ENCODE peak calls at places on chromosome 10, in seven cellular contexts. O is neuronal stem cell, L is IMR-90, V is H1, I is mesenchymal stem cell, S is H9, M is trophoblast cell. F is an unnamed sample.

GRCh38 chr10:30098624-30099023 is 39.2 kb upstream of the JCAD start:
- DNase-seq in O (no peak), L (peak; percentile 92), V (no peak), I (peak; percentile 24), S (no peak), M (peak; percentile 52), F (no peak)

GRCh38 chr10:106714734-106715368 is 449.7 kb downstream of the SORCS1 start:
- DNase-seq in O (no peak), L (no peak), V (no peak), I (no peak), S (no peak), M (no peak), F (no peak)

GRCh38 chr10:80699602-80700039 is 161.9 kb downstream of the SH2D4B start:
- DNase-seq in O (peak; percentile 84), L (peak; percentile 50), V (peak; percentile 73), I (peak; percentile 67), S (peak; percentile 93), M (peak; percentile 83), F (peak; percentile 92)

GRCh38 chr10:91974960-91975359 is 51.4 kb downstream of the BTAF1 start:
- DNase-seq in O (no peak), L (peak; percentile 80), V (no peak), I (peak; percentile 30), S (no peak), M (peak; percentile 46), F (no peak)

GRCh38 chr10:72066318-72067284 is 21.8 kb downstream of the SPOCK2 start:
- DNase-seq in O (no peak), L (no peak), V (no peak), I (no peak), S (no peak), M (no peak), F (no peak)

GRCh38 chr10:108307925-108308312 is 1143.4 kb upstream of the SORCS1 start:
- DNase-seq in O (no peak), L (no peak), V (no peak), I (no peak), S (no peak), M (no peak), F (no peak)

GRCh38 chr10:86197166-86197790 is 169.3 kb downstream of the GRID1 start:
- DNase-seq in O (no peak), L (no peak), V (no peak), I (no peak), S (no peak), M (no peak), F (no peak)

GRCh38 chr10:29960261-29960660 is 99.1 kb downstream of the JCAD start:
- DNase-seq in O (no peak), L (no peak), V (no peak), I (no peak), S (no peak), M (no peak), F (no peak)

DNA sequence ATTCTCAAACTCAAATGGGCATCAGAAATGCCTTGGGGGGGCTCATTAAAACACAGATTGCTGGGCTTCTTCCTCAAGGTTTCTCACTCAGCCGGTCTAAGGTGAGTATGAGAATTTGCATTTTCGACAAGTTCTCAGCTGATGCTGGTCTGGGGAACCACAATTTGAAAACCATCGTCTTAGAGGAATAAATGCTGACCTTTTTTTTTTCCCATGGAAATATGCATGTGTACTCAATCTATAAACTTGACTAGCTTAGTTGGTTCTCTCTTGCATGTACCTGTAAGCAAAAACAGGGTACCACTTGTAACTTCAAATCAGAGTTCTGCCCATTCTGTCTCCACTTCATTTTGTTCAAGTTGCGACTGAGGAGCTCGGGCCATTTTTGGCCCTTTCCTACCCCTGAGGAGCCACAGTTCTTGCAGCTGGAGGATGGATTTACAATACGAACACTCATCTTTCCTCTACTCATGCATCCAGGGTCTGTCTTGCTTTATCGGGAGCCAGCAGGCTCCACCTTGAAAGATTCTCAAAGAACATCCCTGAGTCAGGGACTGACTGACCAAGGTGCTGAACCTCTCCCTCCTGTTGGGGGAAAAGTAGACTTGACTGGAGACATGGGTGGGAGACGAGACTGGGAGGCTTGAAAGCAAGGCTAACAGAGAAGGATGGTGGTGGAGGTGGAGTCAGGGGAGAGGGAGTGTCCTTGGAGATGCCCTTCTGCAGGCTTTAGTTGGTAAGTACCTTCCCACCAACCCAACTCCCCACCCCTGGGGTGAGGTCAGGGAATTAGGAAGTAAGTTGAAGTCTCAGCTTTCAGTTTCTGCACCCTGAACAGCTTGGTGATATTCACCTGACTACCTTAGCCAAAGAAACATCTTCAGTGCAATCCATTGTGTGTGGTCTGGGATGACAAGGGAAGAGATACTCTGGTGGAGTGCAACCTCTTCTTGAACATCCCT is 3.7 kb upstream of the MAPK8 start:
- DNase-seq in O (no peak), L (no peak), V (no peak), I (no peak), S (no peak), M (no peak), F (no peak)
- H3K18ac ChIP-seq in O (no peak overlapping the region), L (no peak overlapping the region), V (no peak overlapping the region), I (no peak overlapping the region), S (no peak overlapping the region), M (no peak overlapping the region), F (no peak overlapping the region)

GRCh38 chr10:70811881-70812280 is 3.9 kb upstream of the SGPL1 start:
- DNase-seq in O (no peak), L (no peak), V (no peak), I (no peak), S (no peak), M (no peak), F (no peak)
- H3K18ac ChIP-seq in O (no peak overlapping the region), L (no peak overlapping the region), V (no peak overlapping the region), I (no peak overlapping the region), S (no peak overlapping the region), M (no peak overlapping the region), F (no peak overlapping the region)

GRCh38 chr10:58143944-58144343 is 123.8 kb downstream of the IPMK start:
- DNase-seq in O (no peak), L (no peak), V (no peak), I (no peak), S (no peak), M (no peak), F (no peak)
- H3K18ac ChIP-seq in O (no peak overlapping the region), L (no peak overlapping the region), V (no peak overlapping the region), I (no peak overlapping the region), S (no peak overlapping the region), M (no peak overlapping the region), F (no peak overlapping the region)

DNA sequence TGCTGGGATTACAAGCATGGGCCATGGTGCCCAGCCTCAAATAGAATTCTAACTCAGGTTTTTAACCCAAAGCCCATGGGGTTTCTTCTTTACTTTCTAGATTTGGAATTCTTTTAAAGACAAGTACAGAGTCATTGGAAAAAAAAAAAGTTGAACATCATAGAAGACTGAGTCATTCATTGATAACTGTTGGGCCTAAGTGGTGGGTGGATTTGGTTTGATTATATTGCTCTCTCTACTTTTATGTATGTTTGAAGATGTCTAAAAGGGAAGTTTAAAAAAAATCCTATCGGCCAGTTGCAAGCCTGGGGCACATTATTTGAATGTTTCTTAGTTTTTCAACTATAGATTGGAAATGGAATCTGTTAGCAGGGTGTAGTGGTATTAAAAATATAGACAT is 49.7 kb downstream of the INPP5F start:
- DNase-seq in O (no peak), L (peak; percentile 40), V (no peak), I (no peak), S (no peak), M (peak; percentile 25), F (no peak)
- H3K18ac ChIP-seq in O (no peak overlapping the region), L (no peak overlapping the region), V (no peak overlapping the region), I (no peak overlapping the region), S (no peak overlapping the region), M (no peak overlapping the region), F (no peak overlapping the region)

DNA sequence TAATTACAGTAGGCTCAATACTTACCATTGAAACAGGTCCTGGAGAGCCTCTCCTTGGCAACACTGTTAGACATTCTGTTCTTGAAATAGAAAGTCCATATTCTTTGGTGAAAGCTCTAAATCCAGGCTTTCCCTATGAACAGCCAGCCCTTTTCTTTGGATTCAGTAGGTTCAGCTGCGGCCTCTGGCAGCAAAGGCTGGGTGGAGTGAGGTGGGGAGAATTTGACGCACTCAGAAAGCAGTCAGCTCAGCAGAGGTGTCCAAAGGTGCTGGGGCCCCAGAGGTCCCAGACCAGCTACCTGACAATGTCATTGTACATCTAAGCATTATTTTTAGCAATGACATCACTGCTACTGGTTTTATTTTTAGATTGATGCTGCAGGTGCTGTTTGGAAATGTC is 146.1 kb downstream of the GRK5 start:
- DNase-seq in O (no peak), L (no peak), V (no peak), I (no peak), S (no peak), M (no peak), F (no peak)
- H3K18ac ChIP-seq in O (no peak overlapping the region), L (no peak overlapping the region), V (no peak overlapping the region), I (no peak overlapping the region), S (no peak overlapping the region), M (no peak overlapping the region), F (no peak overlapping the region)

GRCh38 chr10:43606323-43607198 is at the start of gene ZNF485:
- DNase-seq in O (peak; percentile 43), L (peak; percentile 64), V (peak; percentile 33), I (peak; percentile 61), S (peak; percentile 83), M (peak; percentile 56), F (peak; percentile 82)
- H3K18ac ChIP-seq in O (peak within 1 kb of the TSS; percentile 91), L (no peak within 1 kb of the TSS), V (peak within 1 kb of the TSS; percentile 75), I (peak within 1 kb of the TSS; percentile 79), S (peak within 1 kb of the TSS; percentile 71), M (no peak within 1 kb of the TSS), F (peak within 1 kb of the TSS; percentile 6)

GRCh38 chr10:36344240-36344639 is 702.1 kb upstream of the FZD8 start:
- DNase-seq in O (no peak), L (peak; percentile 55), V (no peak), I (peak; percentile 19), S (no peak), M (no peak), F (no peak)
- H3K18ac ChIP-seq in O (no peak overlapping the region), L (peak overlapping the region; percentile 95), V (no peak overlapping the region), I (no peak overlapping the region), S (no peak overlapping the region), M (no peak overlapping the region), F (no peak overlapping the region)